ENCODE peak calls at places on chromosomes 1 and 21, in nine cellular contexts. One of them, this sample, is unnamed.

GRCh38 chr1:151145158-151146071 is 1.0 kb downstream of the SEMA6C start:
- DNase-seq in MCF 10A: no peak
- DNase-seq in Caki2: no peak
- DNase-seq in B cell: peak; percentile 47
- DNase-seq in dorsolateral prefrontal cortex: no peak
- DNase-seq in stimulated activated CD8-positive, alpha-beta memory T cell treated with anti-CD3 and anti-CD28 coated beads, Interleukin-15, amount 100 ng/mL, for 24 hours: no peak
- DNase-seq in neural crest cell: peak; percentile 30
- DNase-seq in stomach: no peak
- DNase-seq in HEK293T: no peak
- DNase-seq in this sample: no peak

GRCh38 chr1:154714638-154715037 is 106.7 kb upstream of the ADAR start:
- DNase-seq in neural crest cell: no peak
- DNase-seq in Caki2: peak; percentile 56
- DNase-seq in dorsolateral prefrontal cortex: no peak
- DNase-seq in B cell: peak; percentile 10
- DNase-seq in stimulated activated CD8-positive, alpha-beta memory T cell treated with anti-CD3 and anti-CD28 coated beads, Interleukin-15, amount 100 ng/mL, for 24 hours: no peak
- DNase-seq in stomach: peak; percentile 33
- DNase-seq in HEK293T: peak; percentile 27
- DNase-seq in MCF 10A: peak; percentile 46
- DNase-seq in this sample: peak; percentile 15

GRCh38 chr1:70978623-70979022 is 69.0 kb downstream of the PTGER3 start:
- DNase-seq in HEK293T: no peak
- DNase-seq in Caki2: no peak
- DNase-seq in stomach: no peak
- DNase-seq in neural crest cell: no peak
- DNase-seq in B cell: no peak
- DNase-seq in stimulated activated CD8-positive, alpha-beta memory T cell treated with anti-CD3 and anti-CD28 coated beads, Interleukin-15, amount 100 ng/mL, for 24 hours: no peak
- DNase-seq in dorsolateral prefrontal cortex: no peak
- DNase-seq in MCF 10A: no peak
- DNase-seq in this sample: peak; percentile 2

GRCh38 chr1:208793946-208794345 is 549.8 kb upstream of the PLXNA2 start:
- DNase-seq in MCF 10A: no peak
- DNase-seq in dorsolateral prefrontal cortex: no peak
- DNase-seq in stomach: no peak
- DNase-seq in stimulated activated CD8-positive, alpha-beta memory T cell treated with anti-CD3 and anti-CD28 coated beads, Interleukin-15, amount 100 ng/mL, for 24 hours: no peak
- DNase-seq in neural crest cell: no peak
- DNase-seq in HEK293T: no peak
- DNase-seq in Caki2: no peak
- DNase-seq in B cell: no peak
- DNase-seq in this sample: no peak

GRCh38 chr1:97826820-97827219 is 94.0 kb downstream of the DPYD start:
- DNase-seq in B cell: no peak
- DNase-seq in stimulated activated CD8-positive, alpha-beta memory T cell treated with anti-CD3 and anti-CD28 coated beads, Interleukin-15, amount 100 ng/mL, for 24 hours: no peak
- DNase-seq in MCF 10A: no peak
- DNase-seq in neural crest cell: no peak
- DNase-seq in HEK293T: peak; percentile 16
- DNase-seq in dorsolateral prefrontal cortex: no peak
- DNase-seq in Caki2: no peak
- DNase-seq in stomach: no peak
- DNase-seq in this sample: no peak

GRCh38 chr1:201656670-201657032 is 117.7 kb downstream of the NAV1 start:
- DNase-seq in stimulated activated CD8-positive, alpha-beta memory T cell treated with anti-CD3 and anti-CD28 coated beads, Interleukin-15, amount 100 ng/mL, for 24 hours: no peak
- DNase-seq in MCF 10A: no peak
- DNase-seq in HEK293T: peak; percentile 53
- DNase-seq in dorsolateral prefrontal cortex: no peak
- DNase-seq in B cell: no peak
- DNase-seq in stomach: no peak
- DNase-seq in neural crest cell: no peak
- DNase-seq in Caki2: no peak
- DNase-seq in this sample: peak; percentile 29

GRCh38 chr1:45796946-45797345 is 6.5 kb upstream of the MAST2 start:
- DNase-seq in stomach: no peak
- DNase-seq in dorsolateral prefrontal cortex: no peak
- DNase-seq in B cell: no peak
- DNase-seq in neural crest cell: no peak
- DNase-seq in stimulated activated CD8-positive, alpha-beta memory T cell treated with anti-CD3 and anti-CD28 coated beads, Interleukin-15, amount 100 ng/mL, for 24 hours: no peak
- DNase-seq in MCF 10A: no peak
- DNase-seq in Caki2: no peak
- DNase-seq in HEK293T: no peak
- DNase-seq in this sample: no peak

GRCh38 chr1:186976700-186977099 is 148.0 kb downstream of the PLA2G4A start:
- DNase-seq in neural crest cell: no peak
- DNase-seq in dorsolateral prefrontal cortex: no peak
- DNase-seq in stimulated activated CD8-positive, alpha-beta memory T cell treated with anti-CD3 and anti-CD28 coated beads, Interleukin-15, amount 100 ng/mL, for 24 hours: no peak
- DNase-seq in Caki2: no peak
- DNase-seq in B cell: no peak
- DNase-seq in HEK293T: no peak
- DNase-seq in MCF 10A: no peak
- DNase-seq in stomach: no peak
- DNase-seq in this sample: no peak

GRCh38 chr1:231278100-231278790 is 37.2 kb downstream of the GNPAT start:
- DNase-seq in HEK293T: no peak
- DNase-seq in stomach: peak; percentile 68
- DNase-seq in neural crest cell: no peak
- DNase-seq in B cell: no peak
- DNase-seq in dorsolateral prefrontal cortex: no peak
- DNase-seq in MCF 10A: peak; percentile 51
- DNase-seq in Caki2: no peak
- DNase-seq in stimulated activated CD8-positive, alpha-beta memory T cell treated with anti-CD3 and anti-CD28 coated beads, Interleukin-15, amount 100 ng/mL, for 24 hours: no peak
- DNase-seq in this sample: no peak

GRCh38 chr21:42063578-42064521 is 7.3 kb upstream of the UMODL1 start:
- DNase-seq in dorsolateral prefrontal cortex: no peak
- DNase-seq in neural crest cell: no peak
- DNase-seq in MCF 10A: peak; percentile 76
- DNase-seq in stomach: peak; percentile 73
- DNase-seq in B cell: peak; percentile 84
- DNase-seq in stimulated activated CD8-positive, alpha-beta memory T cell treated with anti-CD3 and anti-CD28 coated beads, Interleukin-15, amount 100 ng/mL, for 24 hours: no peak
- DNase-seq in HEK293T: no peak
- DNase-seq in Caki2: no peak
- DNase-seq in this sample: no peak

GRCh38 chr1:66945316-66945715 is 20.5 kb downstream of the MIER1 start:
- DNase-seq in B cell: no peak
- DNase-seq in neural crest cell: no peak
- DNase-seq in HEK293T: no peak
- DNase-seq in dorsolateral prefrontal cortex: no peak
- DNase-seq in Caki2: peak; percentile 54
- DNase-seq in stimulated activated CD8-positive, alpha-beta memory T cell treated with anti-CD3 and anti-CD28 coated beads, Interleukin-15, amount 100 ng/mL, for 24 hours: no peak
- DNase-seq in stomach: no peak
- DNase-seq in MCF 10A: no peak
- DNase-seq in this sample: peak; percentile 35

GRCh38 chr1:160410412-160411005 is 10.1 kb downstream of the VANGL2 start:
- DNase-seq in HEK293T: no peak
- DNase-seq in MCF 10A: no peak
- DNase-seq in B cell: no peak
- DNase-seq in dorsolateral prefrontal cortex: no peak
- DNase-seq in stimulated activated CD8-positive, alpha-beta memory T cell treated with anti-CD3 and anti-CD28 coated beads, Interleukin-15, amount 100 ng/mL, for 24 hours: no peak
- DNase-seq in Caki2: no peak
- DNase-seq in stomach: no peak
- DNase-seq in neural crest cell: peak; percentile 68
- DNase-seq in this sample: no peak

GRCh38 chr1:78054972-78055371 is 9.2 kb downstream of the GIPC2 start:
- DNase-seq in stimulated activated CD8-positive, alpha-beta memory T cell treated with anti-CD3 and anti-CD28 coated beads, Interleukin-15, amount 100 ng/mL, for 24 hours: no peak
- DNase-seq in HEK293T: no peak
- DNase-seq in B cell: no peak
- DNase-seq in Caki2: no peak
- DNase-seq in MCF 10A: no peak
- DNase-seq in stomach: no peak
- DNase-seq in neural crest cell: no peak
- DNase-seq in dorsolateral prefrontal cortex: no peak
- DNase-seq in this sample: no peak

GRCh38 chr1:27566462-27567182 is 37.3 kb downstream of the AHDC1 start:
- DNase-seq in neural crest cell: no peak
- DNase-seq in stomach: no peak
- DNase-seq in dorsolateral prefrontal cortex: no peak
- DNase-seq in stimulated activated CD8-positive, alpha-beta memory T cell treated with anti-CD3 and anti-CD28 coated beads, Interleukin-15, amount 100 ng/mL, for 24 hours: no peak
- DNase-seq in MCF 10A: no peak
- DNase-seq in Caki2: no peak
- DNase-seq in HEK293T: no peak
- DNase-seq in B cell: no peak
- DNase-seq in this sample: no peak

GRCh38 chr1:232476538-232476950 is 153.4 kb downstream of the SIPA1L2 start:
- DNase-seq in HEK293T: no peak
- DNase-seq in B cell: no peak
- DNase-seq in MCF 10A: peak; percentile 26
- DNase-seq in Caki2: no peak
- DNase-seq in stimulated activated CD8-positive, alpha-beta memory T cell treated with anti-CD3 and anti-CD28 coated beads, Interleukin-15, amount 100 ng/mL, for 24 hours: no peak
- DNase-seq in dorsolateral prefrontal cortex: no peak
- DNase-seq in neural crest cell: no peak
- DNase-seq in stomach: no peak
- DNase-seq in this sample: no peak

GRCh38 chr1:213931804-213932203 is 56.0 kb upstream of the PROX1 start:
- DNase-seq in MCF 10A: peak; percentile 22
- DNase-seq in dorsolateral prefrontal cortex: no peak
- DNase-seq in B cell: no peak
- DNase-seq in stomach: no peak
- DNase-seq in Caki2: no peak
- DNase-seq in stimulated activated CD8-positive, alpha-beta memory T cell treated with anti-CD3 and anti-CD28 coated beads, Interleukin-15, amount 100 ng/mL, for 24 hours: no peak
- DNase-seq in neural crest cell: no peak
- DNase-seq in HEK293T: peak; percentile 57
- DNase-seq in this sample: no peak

GRCh38 chr1:240683576-240683975 is 71.6 kb upstream of the GREM2 start:
- DNase-seq in dorsolateral prefrontal cortex: no peak
- DNase-seq in MCF 10A: no peak
- DNase-seq in stomach: no peak
- DNase-seq in Caki2: no peak
- DNase-seq in stimulated activated CD8-positive, alpha-beta memory T cell treated with anti-CD3 and anti-CD28 coated beads, Interleukin-15, amount 100 ng/mL, for 24 hours: no peak
- DNase-seq in HEK293T: no peak
- DNase-seq in neural crest cell: no peak
- DNase-seq in B cell: no peak
- DNase-seq in this sample: no peak

GRCh38 chr1:58592521-58593134 is 15.6 kb upstream of the TACSTD2 start:
- DNase-seq in neural crest cell: no peak
- DNase-seq in stomach: peak; percentile 77
- DNase-seq in B cell: no peak
- DNase-seq in dorsolateral prefrontal cortex: no peak
- DNase-seq in stimulated activated CD8-positive, alpha-beta memory T cell treated with anti-CD3 and anti-CD28 coated beads, Interleukin-15, amount 100 ng/mL, for 24 hours: no peak
- DNase-seq in HEK293T: no peak
- DNase-seq in Caki2: peak; percentile 84
- DNase-seq in MCF 10A: peak; percentile 94
- DNase-seq in this sample: peak; percentile 94

GRCh38 chr1:17098440-17099317 is 20.6 kb downstream of the PADI2 start:
- DNase-seq in stomach: no peak
- DNase-seq in dorsolateral prefrontal cortex: peak; percentile 68
- DNase-seq in neural crest cell: no peak
- DNase-seq in HEK293T: no peak
- DNase-seq in Caki2: no peak
- DNase-seq in stimulated activated CD8-positive, alpha-beta memory T cell treated with anti-CD3 and anti-CD28 coated beads, Interleukin-15, amount 100 ng/mL, for 24 hours: no peak
- DNase-seq in MCF 10A: peak; percentile 80
- DNase-seq in B cell: no peak
- DNase-seq in this sample: no peak

GRCh38 chr1:197336571-197336970 is 68.5 kb downstream of the CRB1 start:
- DNase-seq in B cell: no peak
- DNase-seq in Caki2: no peak
- DNase-seq in HEK293T: no peak
- DNase-seq in dorsolateral prefrontal cortex: no peak
- DNase-seq in neural crest cell: no peak
- DNase-seq in stomach: no peak
- DNase-seq in stimulated activated CD8-positive, alpha-beta memory T cell treated with anti-CD3 and anti-CD28 coated beads, Interleukin-15, amount 100 ng/mL, for 24 hours: no peak
- DNase-seq in MCF 10A: no peak
- DNase-seq in this sample: no peak

GRCh38 chr1:225735252-225736149 is 42.1 kb upstream of the SRP9 start:
- DNase-seq in MCF 10A: peak; percentile 100
- DNase-seq in dorsolateral prefrontal cortex: peak; percentile 52
- DNase-seq in B cell: no peak
- DNase-seq in neural crest cell: no peak
- DNase-seq in HEK293T: no peak
- DNase-seq in stimulated activated CD8-positive, alpha-beta memory T cell treated with anti-CD3 and anti-CD28 coated beads, Interleukin-15, amount 100 ng/mL, for 24 hours: no peak
- DNase-seq in stomach: peak; percentile 74
- DNase-seq in Caki2: peak; percentile 96
- DNase-seq in this sample: peak; percentile 97

GRCh38 chr1:207789792-207790787 is 38.2 kb downstream of the CD46 start:
- DNase-seq in stimulated activated CD8-positive, alpha-beta memory T cell treated with anti-CD3 and anti-CD28 coated beads, Interleukin-15, amount 100 ng/mL, for 24 hours: no peak
- DNase-seq in Caki2: no peak
- DNase-seq in dorsolateral prefrontal cortex: no peak
- DNase-seq in neural crest cell: no peak
- DNase-seq in MCF 10A: no peak
- DNase-seq in B cell: no peak
- DNase-seq in HEK293T: no peak
- DNase-seq in stomach: no peak
- DNase-seq in this sample: no peak

GRCh38 chr1:234554478-234555311 is 55.3 kb downstream of the IRF2BP2 start:
- DNase-seq in stimulated activated CD8-positive, alpha-beta memory T cell treated with anti-CD3 and anti-CD28 coated beads, Interleukin-15, amount 100 ng/mL, for 24 hours: no peak
- DNase-seq in HEK293T: peak; percentile 56
- DNase-seq in dorsolateral prefrontal cortex: no peak
- DNase-seq in B cell: no peak
- DNase-seq in MCF 10A: no peak
- DNase-seq in neural crest cell: no peak
- DNase-seq in Caki2: no peak
- DNase-seq in stomach: no peak
- DNase-seq in this sample: no peak

GRCh38 chr1:41359211-41360073 is 1.8 kb upstream of the FOXO6 start:
- DNase-seq in B cell: no peak
- DNase-seq in stimulated activated CD8-positive, alpha-beta memory T cell treated with anti-CD3 and anti-CD28 coated beads, Interleukin-15, amount 100 ng/mL, for 24 hours: no peak
- DNase-seq in neural crest cell: no peak
- DNase-seq in MCF 10A: peak; percentile 38
- DNase-seq in stomach: peak; percentile 23
- DNase-seq in dorsolateral prefrontal cortex: no peak
- DNase-seq in Caki2: no peak
- DNase-seq in HEK293T: no peak
- DNase-seq in this sample: no peak

GRCh38 chr1:167431261-167431908 is 86.9 kb downstream of the CD247 start:
- DNase-seq in stimulated activated CD8-positive, alpha-beta memory T cell treated with anti-CD3 and anti-CD28 coated beads, Interleukin-15, amount 100 ng/mL, for 24 hours: no peak
- DNase-seq in stomach: no peak
- DNase-seq in Caki2: no peak
- DNase-seq in HEK293T: no peak
- DNase-seq in B cell: peak; percentile 42
- DNase-seq in dorsolateral prefrontal cortex: no peak
- DNase-seq in MCF 10A: no peak
- DNase-seq in neural crest cell: no peak
- DNase-seq in this sample: no peak

GRCh38 chr21:44436958-44437357 is 18.4 kb upstream of the LRRC3 start:
- DNase-seq in HEK293T: no peak
- DNase-seq in stimulated activated CD8-positive, alpha-beta memory T cell treated with anti-CD3 and anti-CD28 coated beads, Interleukin-15, amount 100 ng/mL, for 24 hours: no peak
- DNase-seq in neural crest cell: no peak
- DNase-seq in Caki2: no peak
- DNase-seq in B cell: no peak
- DNase-seq in stomach: no peak
- DNase-seq in dorsolateral prefrontal cortex: no peak
- DNase-seq in MCF 10A: no peak
- DNase-seq in this sample: no peak

GRCh38 chr1:38041941-38042834 is 4.4 kb downstream of the POU3F1 start:
- DNase-seq in stimulated activated CD8-positive, alpha-beta memory T cell treated with anti-CD3 and anti-CD28 coated beads, Interleukin-15, amount 100 ng/mL, for 24 hours: no peak
- DNase-seq in neural crest cell: no peak
- DNase-seq in stomach: no peak
- DNase-seq in dorsolateral prefrontal cortex: no peak
- DNase-seq in MCF 10A: no peak
- DNase-seq in HEK293T: no peak
- DNase-seq in B cell: no peak
- DNase-seq in Caki2: no peak
- DNase-seq in this sample: no peak

GRCh38 chr21:42837421-42838211 is 41.7 kb downstream of the WDR4 start:
- DNase-seq in Caki2: no peak
- DNase-seq in stomach: peak; percentile 21
- DNase-seq in dorsolateral prefrontal cortex: peak; percentile 34
- DNase-seq in MCF 10A: no peak
- DNase-seq in stimulated activated CD8-positive, alpha-beta memory T cell treated with anti-CD3 and anti-CD28 coated beads, Interleukin-15, amount 100 ng/mL, for 24 hours: no peak
- DNase-seq in neural crest cell: no peak
- DNase-seq in B cell: no peak
- DNase-seq in HEK293T: no peak
- DNase-seq in this sample: no peak